ENCODE peak calls at places on chromosomes 12 and 14, in nine cellular contexts. X is breast epithelium; I is astrocyte; P is psoas muscle; F is GM20000; G is C1 segment of cervical spinal cord; D is cardiac fibroblast; N is myocyte; U is stimulated activated CD4-positive, alpha-beta T cell treated with anti-CD3 and anti-CD28 coated beads, Interleukin-15, amount 100 ng/mL, for 1 hour. C is an unnamed sample.

GRCh38 chr14:20657216-20658211 is 16.0 kb upstream of the OR6S1 start:
- DNase-seq in X (no peak), I (no peak), P (no peak), F (no peak), G (no peak), D (no peak), N (no peak), U (no peak), C (no peak)

GRCh38 chr12:71536939-71537622 is 97.5 kb downstream of the LGR5 start:
- DNase-seq in X (no peak), I (no peak), P (no peak), F (no peak), G (peak), D (no peak), N (no peak), U (no peak), C (no peak)

GRCh38 chr12:86137936-86138335 is 118.3 kb downstream of the MGAT4C start:
- DNase-seq in X (no peak), I (peak), P (no peak), F (no peak), G (no peak), D (peak), N (peak), U (no peak), C (peak)

GRCh38 chr12:50924439-50925341 is 27.7 kb upstream of the HIGD1C start:
- DNase-seq in X (peak), I (peak), P (peak), F (peak), G (peak), D (peak), N (peak), U (no peak), C (peak)

GRCh38 chr12:54723653-54724256 is 75.6 kb upstream of the DCD start:
- DNase-seq in X (no peak), I (no peak), P (no peak), F (peak), G (no peak), D (peak), N (peak), U (no peak), C (no peak)

GRCh38 chr14:94027566-94028449 is 1.7 kb downstream of the OTUB2 start:
- DNase-seq in X (no peak), I (no peak), P (no peak), F (no peak), G (no peak), D (no peak), N (no peak), U (no peak), C (no peak)

GRCh38 chr12:67651380-67651695 is 2.8 kb downstream of the DYRK2 start:
- DNase-seq in X (no peak), I (no peak), P (no peak), F (peak), G (no peak), D (peak), N (peak), U (no peak), C (no peak)

GRCh38 chr14:51616724-51617409 is 34.8 kb upstream of the FRMD6 start:
- DNase-seq in X (peak), I (peak), P (no peak), F (no peak), G (no peak), D (peak), N (peak), U (no peak), C (peak)

GRCh38 chr12:102216086-102216691 is 18.6 kb upstream of the PMCH start:
- DNase-seq in X (no peak), I (peak), P (no peak), F (no peak), G (no peak), D (peak), N (peak), U (no peak), C (peak)

GRCh38 chr12:24562761-24563392 is 386.0 kb downstream of the BCAT1 start:
- DNase-seq in X (no peak), I (peak), P (peak), F (peak), G (peak), D (peak), N (peak), U (no peak), C (no peak)

GRCh38 chr12:113439606-113440030 is 17.4 kb downstream of the SDSL start:
- DNase-seq in X (no peak), I (no peak), P (no peak), F (peak), G (no peak), D (peak), N (peak), U (no peak), C (no peak)

GRCh38 chr12:102631274-102631673 is 150.9 kb upstream of the IGF1 start:
- DNase-seq in X (no peak), I (peak), P (no peak), F (no peak), G (no peak), D (peak), N (peak), U (no peak), C (peak)

GRCh38 chr12:93972411-93973208 is 175.8 kb upstream of the PLXNC1 start:
- DNase-seq in X (no peak), I (peak), P (peak), F (no peak), G (no peak), D (peak), N (peak), U (no peak), C (peak)

GRCh38 chr14:36925094-36925493 is 247.3 kb downstream of the SLC25A21 start:
- DNase-seq in X (no peak), I (no peak), P (no peak), F (no peak), G (no peak), D (no peak), N (no peak), U (no peak), C (no peak)

GRCh38 chr14:20143911-20144310 is 5.3 kb downstream of the OR4N5 start:
- DNase-seq in X (no peak), I (no peak), P (no peak), F (no peak), G (no peak), D (no peak), N (no peak), U (no peak), C (no peak)

GRCh38 chr14:71711131-71711530 is 221.1 kb upstream of the RGS6 start:
- DNase-seq in X (no peak), I (no peak), P (no peak), F (no peak), G (no peak), D (no peak), N (no peak), U (no peak), C (no peak)

GRCh38 chr12:13173537-13173936 is 23.0 kb upstream of the EMP1 start:
- DNase-seq in X (peak), I (peak), P (peak), F (peak), G (peak), D (peak), N (peak), U (no peak), C (peak)

GRCh38 chr14:99596071-99596627 is 7.9 kb downstream of the CCDC85C start:
- DNase-seq in X (peak), I (no peak), P (no peak), F (no peak), G (no peak), D (peak), N (no peak), U (no peak), C (no peak)

GRCh38 chr14:34713681-34714319 is 593 bp downstream of the CFL2 start:
- DNase-seq in X (peak), I (peak), P (peak), F (peak), G (no peak), D (peak), N (peak), U (no peak), C (peak)

GRCh38 chr14:78530078-78530477 is 359.9 kb downstream of the NRXN3 start:
- DNase-seq in X (no peak), I (no peak), P (no peak), F (peak), G (no peak), D (peak), N (peak), U (no peak), C (peak)

GRCh38 chr12:1552171-1552570 is 42.2 kb downstream of the FBXL14 start:
- DNase-seq in X (no peak), I (no peak), P (no peak), F (no peak), G (no peak), D (no peak), N (no peak), U (no peak), C (no peak)

GRCh38 chr14:30906752-30907658 is 32.6 kb downstream of the COCH start:
- DNase-seq in X (no peak), I (no peak), P (no peak), F (no peak), G (no peak), D (peak), N (peak), U (no peak), C (no peak)

GRCh38 chr14:72715215-72715909 is 178.5 kb downstream of the DPF3 start:
- DNase-seq in X (peak), I (no peak), P (peak), F (peak), G (peak), D (peak), N (peak), U (no peak), C (no peak)

GRCh38 chr12:17062296-17063061 is 456.5 kb upstream of the LMO3 start:
- DNase-seq in X (no peak), I (no peak), P (no peak), F (no peak), G (no peak), D (no peak), N (no peak), U (no peak), C (no peak)

GRCh38 chr12:53096761-53097160 is 706 bp upstream of the IGFBP6 start:
- DNase-seq in X (no peak), I (no peak), P (no peak), F (no peak), G (no peak), D (no peak), N (no peak), U (no peak), C (no peak)

C was measured in skeletal muscle cell.